ENCODE peak calls at places on chromosomes 4 and X, in four cellular contexts. E, X, I and C are unnamed samples.

GRCh38 chrX:8345473-8345872 is 119.2 kb upstream of the VCX3B start:
- DNase-seq in X (no peak), E (no peak), I (no peak), C (no peak)

GRCh38 chrX:53072418-53073114 is 9.6 kb upstream of the TSPYL2 start:
- DNase-seq in I (no peak), E (peak), X (no peak), C (no peak)

GRCh38 chr4:24686866-24687672 is 102.7 kb upstream of the DHX15 start:
- DNase-seq in E (peak), I (no peak), X (no peak), C (no peak)

GRCh38 chr4:26727849-26728248 is 132.8 kb upstream of the STIM2 start:
- DNase-seq in I (no peak), X (no peak), E (no peak), C (no peak)

GRCh38 chr4:146029147-146029546 is 90.5 kb upstream of the ZNF827 start:
- DNase-seq in I (no peak), E (no peak), X (no peak), C (no peak)

GRCh38 chr4:81600511-81601269 is 129.0 kb upstream of the RASGEF1B start:
- DNase-seq in X (no peak), E (no peak), I (no peak), C (no peak)

GRCh38 chr4:127623755-127624087 is 9.0 kb upstream of the INTU start:
- DNase-seq in I (no peak), E (no peak), X (no peak), C (no peak)

GRCh38 chr4:94758141-94758699 is 465 bp downstream of the BMPR1B start:
- DNase-seq in X (no peak), E (no peak), I (no peak), C (no peak)

GRCh38 chr4:112431158-112431557 is 84.8 kb downstream of the NEUROG2 start:
- DNase-seq in I (no peak), X (no peak), E (no peak), C (no peak)

GRCh38 chr4:19438228-19438627 is 813.5 kb upstream of the SLIT2 start:
- DNase-seq in X (no peak), I (no peak), E (no peak), C (no peak)

GRCh38 chr4:138609943-138610350 is 367.8 kb upstream of the SLC7A11 start:
- DNase-seq in X (no peak), E (no peak), I (peak), C (no peak)

GRCh38 chr4:37951465-37952352 is 8.5 kb upstream of the PTTG2 start:
- DNase-seq in I (no peak), E (no peak), X (no peak), C (no peak)

GRCh38 chr4:139645458-139645857 is 20.2 kb upstream of the MGST2 start:
- DNase-seq in E (no peak), I (no peak), X (no peak), C (no peak)

GRCh38 chr4:41887821-41888699 is 47.2 kb upstream of the TMEM33 start:
- DNase-seq in E (peak), I (peak), X (peak), C (no peak)

GRCh38 chr4:183105092-183105491 is 6.0 kb downstream of the WWC2 start:
- DNase-seq in I (no peak), X (no peak), E (no peak), C (no peak)

GRCh38 chr4:116099596-116099995 is 985.8 kb downstream of the TRAM1L1 start:
- DNase-seq in I (no peak), X (no peak), E (no peak), C (no peak)

GRCh38 chr4:89303177-89303576 is 4.4 kb downstream of the GPRIN3 start:
- DNase-seq in I (peak), E (no peak), X (peak), C (peak)

GRCh38 chrX:151703487-151703886 is 8.2 kb downstream of the PRRG3 start:
- DNase-seq in X (no peak), E (no peak), I (no peak), C (no peak)

GRCh38 chr4:126604273-126604867 is 1028.4 kb upstream of the INTU start:
- DNase-seq in E (peak), X (no peak), I (peak), C (no peak)

GRCh38 chr4:113692809-113693411 is 68.6 kb downstream of the CAMK2D start:
- DNase-seq in I (peak), X (no peak), E (peak), C (no peak)

GRCh38 chrX:41085883-41086626 is 810 bp downstream of the USP9X start:
- DNase-seq in X (peak), I (peak), E (peak), C (peak)

GRCh38 chr4:100422911-100423310 is 94.9 kb downstream of the EMCN start:
- DNase-seq in E (no peak), I (peak), X (no peak), C (no peak)

GRCh38 chrX:119971184-119971583 is 27.6 kb upstream of the NKAP start:
- DNase-seq in I (no peak), X (no peak), E (peak), C (no peak)